ENCODE peak calls at places on chromosomes 5 and 9, in ten cellular contexts. One of them, this sample, is unnamed.

GRCh38 chr9:103364753-103365152 is 369.6 kb downstream of the CYLC2 start:
- DNase-seq in hepatic stellate cell: peak
- DNase-seq in GM12891: no peak
- DNase-seq in stimulated activated CD4-positive, alpha-beta T cell treated with anti-CD3 and anti-CD28 coated beads, Interleukin-1b, Interleukin-23, amount 100 ng/mL, for 4 hours: no peak
- DNase-seq in Daoy: no peak
- DNase-seq in progenitor cell of endocrine pancreas: no peak
- DNase-seq in activated T-cell treated with anti-CD3 and anti-CD28 coated beads for 1 hour: no peak
- DNase-seq in foreskin fibroblast: no peak
- DNase-seq in mucosa of descending colon: no peak
- DNase-seq in cerebellar cortex: no peak
- DNase-seq in this sample: peak

GRCh38 chr5:52554297-52554696 is 233.4 kb upstream of the ITGA1 start:
- DNase-seq in activated T-cell treated with anti-CD3 and anti-CD28 coated beads for 1 hour: no peak
- DNase-seq in Daoy: no peak
- DNase-seq in progenitor cell of endocrine pancreas: no peak
- DNase-seq in stimulated activated CD4-positive, alpha-beta T cell treated with anti-CD3 and anti-CD28 coated beads, Interleukin-1b, Interleukin-23, amount 100 ng/mL, for 4 hours: no peak
- DNase-seq in mucosa of descending colon: no peak
- DNase-seq in hepatic stellate cell: no peak
- DNase-seq in GM12891: no peak
- DNase-seq in cerebellar cortex: no peak
- DNase-seq in foreskin fibroblast: no peak
- DNase-seq in this sample: no peak

GRCh38 chr9:130204341-130204740 is 32.1 kb downstream of the NCS1 start:
- DNase-seq in GM12891: no peak
- DNase-seq in cerebellar cortex: no peak
- DNase-seq in hepatic stellate cell: no peak
- DNase-seq in activated T-cell treated with anti-CD3 and anti-CD28 coated beads for 1 hour: no peak
- DNase-seq in foreskin fibroblast: no peak
- DNase-seq in stimulated activated CD4-positive, alpha-beta T cell treated with anti-CD3 and anti-CD28 coated beads, Interleukin-1b, Interleukin-23, amount 100 ng/mL, for 4 hours: no peak
- DNase-seq in progenitor cell of endocrine pancreas: no peak
- DNase-seq in Daoy: no peak
- DNase-seq in mucosa of descending colon: no peak
- DNase-seq in this sample: no peak

GRCh38 chr9:110952018-110952864 is 86.0 kb downstream of the LPAR1 start:
- DNase-seq in cerebellar cortex: no peak
- DNase-seq in progenitor cell of endocrine pancreas: no peak
- DNase-seq in GM12891: no peak
- DNase-seq in activated T-cell treated with anti-CD3 and anti-CD28 coated beads for 1 hour: no peak
- DNase-seq in stimulated activated CD4-positive, alpha-beta T cell treated with anti-CD3 and anti-CD28 coated beads, Interleukin-1b, Interleukin-23, amount 100 ng/mL, for 4 hours: no peak
- DNase-seq in Daoy: no peak
- DNase-seq in mucosa of descending colon: no peak
- DNase-seq in hepatic stellate cell: no peak
- DNase-seq in foreskin fibroblast: no peak
- DNase-seq in this sample: no peak

GRCh38 chr5:67287795-67288194 is 91.2 kb upstream of the CD180 start:
- DNase-seq in stimulated activated CD4-positive, alpha-beta T cell treated with anti-CD3 and anti-CD28 coated beads, Interleukin-1b, Interleukin-23, amount 100 ng/mL, for 4 hours: no peak
- DNase-seq in activated T-cell treated with anti-CD3 and anti-CD28 coated beads for 1 hour: no peak
- DNase-seq in hepatic stellate cell: no peak
- DNase-seq in mucosa of descending colon: no peak
- DNase-seq in foreskin fibroblast: peak
- DNase-seq in cerebellar cortex: peak
- DNase-seq in GM12891: no peak
- DNase-seq in progenitor cell of endocrine pancreas: no peak
- DNase-seq in Daoy: peak
- DNase-seq in this sample: no peak

GRCh38 chr9:128007566-128008138 is 26.9 kb upstream of the EEIG1 start:
- DNase-seq in cerebellar cortex: peak
- DNase-seq in hepatic stellate cell: no peak
- DNase-seq in Daoy: peak
- DNase-seq in activated T-cell treated with anti-CD3 and anti-CD28 coated beads for 1 hour: peak
- DNase-seq in mucosa of descending colon: peak
- DNase-seq in stimulated activated CD4-positive, alpha-beta T cell treated with anti-CD3 and anti-CD28 coated beads, Interleukin-1b, Interleukin-23, amount 100 ng/mL, for 4 hours: peak
- DNase-seq in progenitor cell of endocrine pancreas: no peak
- DNase-seq in foreskin fibroblast: peak
- DNase-seq in GM12891: peak
- DNase-seq in this sample: peak

GRCh38 chr5:154757647-154758406 is 2.6 kb downstream of the LARP1 start:
- DNase-seq in hepatic stellate cell: peak
- DNase-seq in mucosa of descending colon: no peak
- DNase-seq in progenitor cell of endocrine pancreas: no peak
- DNase-seq in Daoy: peak
- DNase-seq in GM12891: no peak
- DNase-seq in stimulated activated CD4-positive, alpha-beta T cell treated with anti-CD3 and anti-CD28 coated beads, Interleukin-1b, Interleukin-23, amount 100 ng/mL, for 4 hours: peak
- DNase-seq in cerebellar cortex: no peak
- DNase-seq in activated T-cell treated with anti-CD3 and anti-CD28 coated beads for 1 hour: peak
- DNase-seq in foreskin fibroblast: peak
- DNase-seq in this sample: no peak

GRCh38 chr5:179974946-179975712 is 67.4 kb upstream of the TBC1D9B start:
- DNase-seq in mucosa of descending colon: peak
- DNase-seq in GM12891: peak
- DNase-seq in cerebellar cortex: peak
- DNase-seq in hepatic stellate cell: peak
- DNase-seq in stimulated activated CD4-positive, alpha-beta T cell treated with anti-CD3 and anti-CD28 coated beads, Interleukin-1b, Interleukin-23, amount 100 ng/mL, for 4 hours: no peak
- DNase-seq in Daoy: peak
- DNase-seq in activated T-cell treated with anti-CD3 and anti-CD28 coated beads for 1 hour: no peak
- DNase-seq in progenitor cell of endocrine pancreas: no peak
- DNase-seq in foreskin fibroblast: peak
- DNase-seq in this sample: peak

GRCh38 chr9:135500525-135501260 is at the start of gene MRPS2:
- DNase-seq in mucosa of descending colon: peak
- DNase-seq in cerebellar cortex: peak
- DNase-seq in hepatic stellate cell: peak
- DNase-seq in foreskin fibroblast: peak
- DNase-seq in Daoy: peak
- DNase-seq in stimulated activated CD4-positive, alpha-beta T cell treated with anti-CD3 and anti-CD28 coated beads, Interleukin-1b, Interleukin-23, amount 100 ng/mL, for 4 hours: peak
- DNase-seq in activated T-cell treated with anti-CD3 and anti-CD28 coated beads for 1 hour: peak
- DNase-seq in progenitor cell of endocrine pancreas: peak
- DNase-seq in GM12891: peak
- DNase-seq in this sample: peak

GRCh38 chr5:158805195-158805594 is 294.5 kb downstream of the EBF1 start:
- DNase-seq in hepatic stellate cell: no peak
- DNase-seq in GM12891: no peak
- DNase-seq in activated T-cell treated with anti-CD3 and anti-CD28 coated beads for 1 hour: no peak
- DNase-seq in stimulated activated CD4-positive, alpha-beta T cell treated with anti-CD3 and anti-CD28 coated beads, Interleukin-1b, Interleukin-23, amount 100 ng/mL, for 4 hours: no peak
- DNase-seq in progenitor cell of endocrine pancreas: no peak
- DNase-seq in mucosa of descending colon: no peak
- DNase-seq in Daoy: no peak
- DNase-seq in foreskin fibroblast: no peak
- DNase-seq in cerebellar cortex: peak
- DNase-seq in this sample: no peak

GRCh38 chr9:123083680-123084079 is 50.2 kb downstream of the GPR21 start:
- DNase-seq in activated T-cell treated with anti-CD3 and anti-CD28 coated beads for 1 hour: no peak
- DNase-seq in hepatic stellate cell: no peak
- DNase-seq in progenitor cell of endocrine pancreas: no peak
- DNase-seq in mucosa of descending colon: peak
- DNase-seq in cerebellar cortex: no peak
- DNase-seq in GM12891: no peak
- DNase-seq in Daoy: no peak
- DNase-seq in stimulated activated CD4-positive, alpha-beta T cell treated with anti-CD3 and anti-CD28 coated beads, Interleukin-1b, Interleukin-23, amount 100 ng/mL, for 4 hours: no peak
- DNase-seq in foreskin fibroblast: no peak
- DNase-seq in this sample: no peak